ENCODE peak calls at places on chromosomes 7 and 10, in five cellular contexts. One of them, this sample, is unnamed.

GRCh38 chr7:137880432-137880831 is 33.7 kb upstream of the DGKI start:
- DNase-seq in OCI-LY7: no peak
- DNase-seq in lower lobe of right lung: no peak
- DNase-seq in WERI-Rb-1: no peak
- DNase-seq in aorta: no peak
- DNase-seq in this sample: no peak

GRCh38 chr7:751826-752225 is 24.7 kb upstream of the PRKAR1B start:
- DNase-seq in OCI-LY7: no peak
- DNase-seq in lower lobe of right lung: peak
- DNase-seq in WERI-Rb-1: no peak
- DNase-seq in aorta: peak
- DNase-seq in this sample: no peak

GRCh38 chr10:128209862-128210214 is 83.6 kb upstream of the MKI67 start:
- DNase-seq in OCI-LY7: no peak
- DNase-seq in lower lobe of right lung: no peak
- DNase-seq in WERI-Rb-1: no peak
- DNase-seq in aorta: no peak
- DNase-seq in this sample: no peak

GRCh38 chr7:151429232-151429554 is 10.7 kb downstream of the CRYGN start:
- DNase-seq in OCI-LY7: no peak
- DNase-seq in lower lobe of right lung: no peak
- DNase-seq in WERI-Rb-1: no peak
- DNase-seq in aorta: no peak
- DNase-seq in this sample: no peak

GRCh38 chr7:39693812-39694211 is 70.4 kb downstream of the RALA start:
- DNase-seq in OCI-LY7: no peak
- DNase-seq in lower lobe of right lung: no peak
- DNase-seq in WERI-Rb-1: no peak
- DNase-seq in aorta: no peak
- DNase-seq in this sample: no peak

GRCh38 chr7:155267436-155267835 is 30.2 kb upstream of the INSIG1 start:
- DNase-seq in OCI-LY7: no peak
- DNase-seq in lower lobe of right lung: no peak
- DNase-seq in WERI-Rb-1: no peak
- DNase-seq in aorta: no peak
- DNase-seq in this sample: no peak

GRCh38 chr7:114190387-114190786 is 224.2 kb upstream of the FOXP2 start:
- DNase-seq in OCI-LY7: no peak
- DNase-seq in lower lobe of right lung: no peak
- DNase-seq in WERI-Rb-1: no peak
- DNase-seq in aorta: no peak
- DNase-seq in this sample: no peak

GRCh38 chr10:53489331-53489730 is 716.7 kb upstream of the MBL2 start:
- DNase-seq in OCI-LY7: no peak
- DNase-seq in lower lobe of right lung: no peak
- DNase-seq in WERI-Rb-1: no peak
- DNase-seq in aorta: no peak
- DNase-seq in this sample: no peak

GRCh38 chr10:70053896-70054641 is 1.4 kb downstream of the MACROH2A2 start:
- DNase-seq in OCI-LY7: no peak
- DNase-seq in lower lobe of right lung: no peak
- DNase-seq in WERI-Rb-1: peak
- DNase-seq in aorta: peak
- DNase-seq in this sample: peak

GRCh38 chr7:66047426-66047825 is 28.2 kb upstream of the ASL start:
- DNase-seq in OCI-LY7: no peak
- DNase-seq in lower lobe of right lung: no peak
- DNase-seq in WERI-Rb-1: no peak
- DNase-seq in aorta: no peak
- DNase-seq in this sample: peak

GRCh38 chr7:69967699-69968450 is 369.6 kb downstream of the AUTS2 start:
- DNase-seq in OCI-LY7: peak
- DNase-seq in lower lobe of right lung: no peak
- DNase-seq in WERI-Rb-1: no peak
- DNase-seq in aorta: no peak
- DNase-seq in this sample: no peak
- H3K4me3 ChIP-seq in OCI-LY7: no peak
- H3K4me3 ChIP-seq in lower lobe of right lung: peak
- H3K4me3 ChIP-seq in WERI-Rb-1: no peak
- H3K4me3 ChIP-seq in aorta: peak
- H3K4me3 ChIP-seq in this sample: no peak

GRCh38 chr10:75245354-75246001 is 9.7 kb upstream of the COMTD1 start:
- DNase-seq in OCI-LY7: no peak
- DNase-seq in lower lobe of right lung: no peak
- DNase-seq in WERI-Rb-1: no peak
- DNase-seq in aorta: no peak
- DNase-seq in this sample: no peak
- H3K27ac ChIP-seq in OCI-LY7: no peak
- H3K27ac ChIP-seq in lower lobe of right lung: no peak
- H3K27ac ChIP-seq in WERI-Rb-1: no peak
- H3K27ac ChIP-seq in aorta: no peak
- H3K27ac ChIP-seq in this sample: no peak

GRCh38 chr7:54967384-54967783 is 51.4 kb upstream of the EGFR start:
- DNase-seq in OCI-LY7: no peak
- DNase-seq in lower lobe of right lung: peak
- DNase-seq in WERI-Rb-1: no peak
- DNase-seq in aorta: no peak
- DNase-seq in this sample: peak

GRCh38 chr7:54964136-54964535 is 54.7 kb upstream of the EGFR start:
- DNase-seq in OCI-LY7: no peak
- DNase-seq in lower lobe of right lung: no peak
- DNase-seq in WERI-Rb-1: no peak
- DNase-seq in aorta: no peak
- DNase-seq in this sample: no peak

GRCh38 chr7:54969190-54969967 is 49.4 kb upstream of the EGFR start:
- DNase-seq in OCI-LY7: no peak
- DNase-seq in lower lobe of right lung: no peak
- DNase-seq in WERI-Rb-1: no peak
- DNase-seq in aorta: no peak
- DNase-seq in this sample: no peak

GRCh38 chr7:54972733-54973294 is 46.0 kb upstream of the EGFR start:
- DNase-seq in OCI-LY7: no peak
- DNase-seq in lower lobe of right lung: no peak
- DNase-seq in WERI-Rb-1: no peak
- DNase-seq in aorta: no peak
- DNase-seq in this sample: no peak

DNA sequence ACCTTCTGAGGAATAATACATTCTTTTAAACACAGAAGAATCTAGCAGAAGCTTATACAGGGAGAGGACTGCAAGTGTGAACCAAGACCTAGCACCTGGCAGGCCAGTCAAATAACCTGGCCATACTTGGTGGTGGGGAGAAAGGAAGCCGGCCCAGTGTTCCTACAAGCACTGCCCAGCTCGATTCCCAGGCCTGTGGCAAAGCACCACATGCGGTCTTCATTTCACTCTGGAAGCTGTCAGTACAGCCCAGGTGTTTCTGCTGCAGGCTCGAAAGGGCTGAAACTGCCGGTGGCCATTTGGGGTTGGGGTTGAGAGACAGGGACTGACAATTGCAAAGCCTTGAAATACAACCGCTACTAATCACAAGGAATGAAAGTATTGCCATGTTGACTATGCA is 50.8 kb upstream of the EGFR start:
- DNase-seq in OCI-LY7: no peak
- DNase-seq in lower lobe of right lung: no peak
- DNase-seq in WERI-Rb-1: no peak
- DNase-seq in aorta: no peak
- DNase-seq in this sample: no peak
- H3K4me3 ChIP-seq in OCI-LY7: no peak
- H3K4me3 ChIP-seq in lower lobe of right lung: no peak
- H3K4me3 ChIP-seq in WERI-Rb-1: no peak
- H3K4me3 ChIP-seq in aorta: no peak
- H3K4me3 ChIP-seq in this sample: no peak

DNA sequence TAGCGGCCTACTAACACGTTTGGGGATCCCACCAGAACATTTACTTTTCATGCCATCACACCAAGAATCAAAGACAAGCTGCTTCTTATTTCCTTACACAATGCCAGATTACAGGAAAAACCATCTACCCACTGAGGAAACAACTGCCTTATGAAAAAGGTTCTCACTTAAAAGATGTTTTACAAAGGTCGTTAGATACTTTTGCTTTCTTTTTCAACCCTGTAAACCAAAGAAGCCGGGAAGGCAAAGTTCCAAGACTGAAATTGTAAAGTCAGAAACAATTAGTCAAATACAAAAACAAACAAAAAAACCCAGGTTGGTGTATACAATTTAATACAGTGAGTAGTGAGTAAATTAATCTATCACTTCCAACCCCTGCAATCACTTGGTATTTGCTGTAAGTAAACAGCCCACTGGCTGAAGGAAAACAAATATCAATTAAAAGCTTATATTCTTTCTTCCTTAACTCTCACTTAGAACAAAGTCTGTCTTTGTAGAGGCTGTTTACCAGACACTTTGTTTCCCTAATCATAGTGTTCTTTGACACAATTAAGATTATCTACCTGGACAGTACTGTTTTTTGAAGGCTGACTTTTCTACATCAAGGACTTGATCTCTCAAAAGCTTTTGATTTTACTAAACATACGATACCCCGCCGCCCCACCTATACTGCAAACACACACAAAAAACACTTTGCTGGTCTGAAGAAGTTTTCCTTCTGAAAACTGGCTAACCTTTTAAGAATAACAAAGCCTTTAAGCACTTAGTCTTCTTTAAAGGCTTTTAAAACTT is 18.1 kb downstream of the ERLIN1 start:
- DNase-seq in OCI-LY7: no peak
- DNase-seq in lower lobe of right lung: no peak
- DNase-seq in WERI-Rb-1: no peak
- DNase-seq in aorta: no peak
- DNase-seq in this sample: peak
- H3K27ac ChIP-seq in OCI-LY7: no peak
- H3K27ac ChIP-seq in lower lobe of right lung: peak
- H3K27ac ChIP-seq in WERI-Rb-1: no peak
- H3K27ac ChIP-seq in aorta: no peak
- H3K27ac ChIP-seq in this sample: peak

GRCh38 chr7:130490287-130490686 is 1.6 kb upstream of the MEST start:
- DNase-seq in OCI-LY7: no peak
- DNase-seq in lower lobe of right lung: no peak
- DNase-seq in WERI-Rb-1: no peak
- DNase-seq in aorta: no peak
- DNase-seq in this sample: no peak
- H3K4me3 ChIP-seq in OCI-LY7: no peak
- H3K4me3 ChIP-seq in lower lobe of right lung: peak
- H3K4me3 ChIP-seq in WERI-Rb-1: no peak
- H3K4me3 ChIP-seq in aorta: no peak
- H3K4me3 ChIP-seq in this sample: no peak

GRCh38 chr7:79293655-79294142 is 159.8 kb downstream of the MAGI2 start:
- DNase-seq in OCI-LY7: no peak
- DNase-seq in lower lobe of right lung: peak
- DNase-seq in WERI-Rb-1: no peak
- DNase-seq in aorta: no peak
- DNase-seq in this sample: peak
- H3K27ac ChIP-seq in OCI-LY7: no peak
- H3K27ac ChIP-seq in lower lobe of right lung: no peak
- H3K27ac ChIP-seq in WERI-Rb-1: no peak
- H3K27ac ChIP-seq in aorta: no peak
- H3K27ac ChIP-seq in this sample: no peak

DNA sequence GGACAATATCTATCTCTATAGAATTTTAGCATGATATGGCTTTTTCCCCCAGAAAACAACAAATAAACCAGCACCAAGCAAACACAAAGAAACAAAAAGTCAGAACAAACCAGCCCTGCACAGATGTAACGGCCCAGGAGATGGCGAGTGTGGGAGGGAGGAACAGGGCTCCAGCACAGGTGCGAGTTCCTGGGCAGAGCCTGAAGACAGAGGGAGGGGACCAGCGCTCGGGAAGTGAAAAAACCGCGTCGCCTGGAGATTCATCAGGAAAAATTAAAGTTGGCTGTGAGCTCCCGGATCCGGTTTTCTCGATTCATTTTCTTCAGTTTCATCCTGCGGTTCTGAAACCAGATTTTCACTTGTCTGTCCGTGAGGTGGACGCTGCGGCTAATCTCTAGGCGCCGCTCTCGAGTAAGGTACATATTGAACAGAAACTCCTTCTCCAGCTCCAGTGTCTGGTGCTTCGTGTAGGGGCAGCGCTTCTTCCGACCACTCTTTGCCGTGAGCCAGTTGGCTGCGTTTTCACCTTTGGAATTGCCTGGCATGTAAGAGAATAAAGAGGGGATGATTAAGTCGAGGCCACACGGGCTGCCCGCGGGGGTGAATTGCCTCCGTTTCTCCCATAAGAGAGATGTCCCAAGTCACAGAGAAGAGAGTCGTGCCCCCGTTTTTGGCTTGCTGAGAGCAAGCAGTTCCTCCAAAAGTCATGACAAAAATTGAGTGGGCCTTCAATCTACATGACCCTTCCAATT is 2.3 kb downstream of the HOXA10 start:
- DNase-seq in OCI-LY7: no peak
- DNase-seq in lower lobe of right lung: no peak
- DNase-seq in WERI-Rb-1: no peak
- DNase-seq in aorta: peak
- DNase-seq in this sample: peak
- H3K4me3 ChIP-seq in OCI-LY7: no peak
- H3K4me3 ChIP-seq in lower lobe of right lung: no peak
- H3K4me3 ChIP-seq in WERI-Rb-1: peak
- H3K4me3 ChIP-seq in aorta: no peak
- H3K4me3 ChIP-seq in this sample: peak

This sample was measured in SJSA1.